ENCODE peak calls at places on chromosomes 5 and 9, in ten cellular contexts. E, G, K, Q, C, D, R, P, J and Y are unnamed samples.

GRCh38 chr5:76733049-76733417 is 17.1 kb downstream of the F2R start:
- DNase-seq in D (no peak), K (peak), Q (peak), R (no peak), J (no peak), C (no peak), G (no peak), E (no peak), P (no peak), Y (peak)

GRCh38 chr9:136857606-136858412 is 5.7 kb downstream of the MAMDC4 start:
- DNase-seq in G (no peak), J (peak), C (peak), Q (no peak), R (peak), K (no peak), E (no peak), D (peak), P (no peak), Y (no peak)

GRCh38 chr9:3646226-3646625 is 120.4 kb upstream of the RFX3 start:
- DNase-seq in J (no peak), D (no peak), Q (no peak), G (no peak), E (no peak), R (no peak), C (no peak), P (no peak), K (no peak), Y (no peak)

GRCh38 chr5:177526191-177526590 is 9.4 kb upstream of the DDX41 start:
- DNase-seq in E (no peak), R (no peak), C (no peak), D (no peak), P (no peak), K (no peak), J (no peak), G (no peak), Q (no peak), Y (no peak)

GRCh38 chr5:1009359-1010180 is 968 bp downstream of the NKD2 start:
- DNase-seq in D (no peak), K (no peak), G (no peak), R (peak), E (no peak), P (no peak), J (peak), Q (no peak), C (peak), Y (no peak)

GRCh38 chr5:95748133-95748532 is 17.0 kb downstream of the RHOBTB3 start:
- DNase-seq in J (no peak), P (no peak), R (no peak), Q (no peak), K (no peak), G (no peak), D (no peak), C (no peak), E (no peak), Y (no peak)

GRCh38 chr5:17081142-17081541 is 136.3 kb upstream of the BASP1 start:
- DNase-seq in Q (no peak), C (no peak), J (no peak), K (no peak), P (no peak), R (no peak), G (no peak), D (no peak), E (no peak), Y (no peak)

GRCh38 chr9:124812401-124813016 is 35.6 kb downstream of the OLFML2A start:
- DNase-seq in D (peak), Q (no peak), K (no peak), P (no peak), J (peak), C (no peak), R (peak), G (peak), E (no peak), Y (no peak)

GRCh38 chr9:129242971-129243561 is 65.0 kb upstream of the IER5L start:
- DNase-seq in D (no peak), E (no peak), K (no peak), C (peak), R (no peak), P (no peak), Q (no peak), J (peak), G (peak), Y (no peak)

DNA sequence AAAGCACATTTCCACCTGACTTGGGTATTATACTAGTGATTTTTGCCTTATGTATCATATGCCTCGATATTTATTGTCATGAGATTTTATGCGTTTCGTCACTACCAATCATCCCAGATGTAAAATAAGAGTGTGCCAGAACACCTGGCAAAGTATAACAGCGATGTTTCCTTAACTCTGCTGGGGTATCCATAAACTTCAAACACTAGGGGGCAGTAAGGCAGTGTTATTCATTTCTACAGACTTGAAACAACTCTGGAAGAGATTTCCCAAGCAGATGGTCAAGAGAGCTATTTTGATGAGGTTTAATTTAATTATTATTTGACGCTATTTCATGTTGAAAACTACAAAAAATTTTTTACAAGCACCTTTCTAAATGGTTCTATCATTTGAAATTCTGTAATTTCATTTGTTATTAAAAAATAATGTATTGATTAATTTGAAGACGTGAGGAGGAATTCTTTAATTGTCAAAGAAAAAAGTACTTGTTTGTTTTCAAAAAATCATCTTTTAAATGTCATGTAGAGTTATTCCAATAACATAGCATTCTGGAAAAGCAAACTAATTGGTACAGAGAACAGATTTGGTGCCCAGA is 388.5 kb upstream of the CTNND2 start:
- DNase-seq in E (peak), G (no peak), C (no peak), J (no peak), D (no peak), Q (peak), P (no peak), R (no peak), K (no peak), Y (no peak)
- TF ChIP-seq CTCF in E (peak), G (no peak), C (no peak), J (no peak), D (peak), Q (peak), P (no peak), R (no peak), K (peak), Y (no peak)

GRCh38 chr5:170896779-170897178 is 35.0 kb downstream of the RANBP17 start:
- DNase-seq in C (no peak), G (peak), P (no peak), D (no peak), E (no peak), Q (no peak), J (no peak), K (peak), R (peak), Y (no peak)
- TF ChIP-seq CTCF in C (no peak), G (peak), P (no peak), D (no peak), E (peak), Q (peak), J (peak), K (peak), R (peak), Y (no peak)

GRCh38 chr9:76404401-76404800 is 10.2 kb upstream of the RFK start:
- DNase-seq in J (no peak), P (no peak), D (no peak), Q (no peak), R (no peak), K (no peak), G (no peak), C (no peak), E (no peak), Y (no peak)
- TF ChIP-seq CTCF in J (no peak), P (no peak), D (no peak), Q (no peak), R (no peak), K (no peak), G (no peak), C (no peak), E (no peak), Y (no peak)

GRCh38 chr9:117494401-117495130 is 79.7 kb upstream of the ASTN2 start:
- DNase-seq in P (no peak), E (no peak), K (no peak), C (no peak), J (no peak), D (no peak), R (no peak), Q (no peak), G (no peak), Y (no peak)
- TF ChIP-seq CTCF in P (no peak), E (no peak), K (no peak), C (no peak), J (no peak), D (no peak), R (no peak), Q (no peak), G (no peak), Y (no peak)

GRCh38 chr5:90135979-90136378 is 273.6 kb downstream of the CETN3 start:
- DNase-seq in K (no peak), R (peak), J (no peak), D (no peak), G (no peak), E (peak), C (peak), P (no peak), Q (peak), Y (peak)
- TF ChIP-seq CTCF in K (peak), R (no peak), J (no peak), D (no peak), G (peak), E (peak), C (peak), P (no peak), Q (peak), Y (peak)

GRCh38 chr9:123434619-123435240 is 78.7 kb downstream of the CRB2 start:
- DNase-seq in K (no peak), P (no peak), Q (no peak), G (no peak), R (no peak), C (no peak), D (no peak), E (no peak), J (no peak), Y (no peak)
- TF ChIP-seq CTCF in K (no peak), P (no peak), Q (no peak), G (no peak), R (no peak), C (no peak), D (no peak), E (no peak), J (no peak), Y (no peak)

GRCh38 chr5:31844615-31845345 is 205.8 kb downstream of the PDZD2 start:
- DNase-seq in R (no peak), D (no peak), C (no peak), G (no peak), P (no peak), K (no peak), J (no peak), Q (no peak), E (no peak), Y (no peak)
- TF ChIP-seq CTCF in R (no peak), D (no peak), C (no peak), G (no peak), P (no peak), K (no peak), J (peak), Q (no peak), E (peak), Y (no peak)

GRCh38 chr5:155472780-155473179 is 459.2 kb downstream of the KIF4B start:
- DNase-seq in G (no peak), C (no peak), E (no peak), Q (no peak), R (no peak), J (no peak), K (no peak), P (no peak), D (no peak), Y (no peak)

GRCh38 chr5:155475318-155475717 is 461.8 kb downstream of the KIF4B start:
- DNase-seq in G (no peak), K (no peak), R (no peak), P (no peak), D (no peak), Q (no peak), E (no peak), C (no peak), J (no peak), Y (no peak)

GRCh38 chr5:155466851-155467250 is 453.3 kb downstream of the KIF4B start:
- DNase-seq in D (no peak), K (no peak), C (no peak), J (no peak), E (no peak), Q (no peak), P (no peak), G (no peak), R (no peak), Y (no peak)

GRCh38 chr5:155471027-155471426 is 457.5 kb downstream of the KIF4B start:
- DNase-seq in E (no peak), Q (no peak), K (no peak), D (no peak), C (no peak), P (no peak), R (no peak), G (no peak), J (no peak), Y (no peak)
- TF ChIP-seq CTCF in E (no peak), Q (no peak), K (no peak), D (no peak), C (no peak), P (no peak), R (no peak), G (no peak), J (no peak), Y (no peak)